ENCODE peak calls at places on chromosomes 5 and 9, in four cellular contexts. B is HepG2, H is mesothelial cell of epicardium, S is astrocyte of the cerebellum. X is an unnamed sample.

GRCh38 chr5:170211575-170212334 is 21.0 kb upstream of the C5orf58 start:
- DNase-seq in B (no peak), H (no peak), S (no peak), X (no peak)

GRCh38 chr5:96933764-96934163 is 2.1 kb upstream of the LNPEP start:
- DNase-seq in B (no peak), H (no peak), S (no peak), X (no peak)

GRCh38 chr5:83745821-83746220 is 25.2 kb upstream of the HAPLN1 start:
- DNase-seq in B (no peak), H (no peak), S (no peak), X (no peak)

GRCh38 chr9:11194249-11194648 is 581.4 kb upstream of the PTPRD start:
- DNase-seq in B (no peak), H (no peak), S (no peak), X (no peak)

GRCh38 chr9:35728041-35728971 is 3.7 kb downstream of the TLN1 start:
- DNase-seq in B (peak), H (peak), S (peak), X (no peak)

GRCh38 chr5:159286420-159287035 is 23.4 kb downstream of the UBLCP1 start:
- DNase-seq in B (peak), H (no peak), S (peak), X (no peak)

GRCh38 chr9:127519301-127520166 is 68.2 kb downstream of the LRSAM1 start:
- DNase-seq in B (no peak), H (peak), S (peak), X (no peak)

GRCh38 chr5:5494489-5495402 is 72.3 kb downstream of the ICE1 start:
- DNase-seq in B (peak), H (peak), S (no peak), X (peak)

DNA sequence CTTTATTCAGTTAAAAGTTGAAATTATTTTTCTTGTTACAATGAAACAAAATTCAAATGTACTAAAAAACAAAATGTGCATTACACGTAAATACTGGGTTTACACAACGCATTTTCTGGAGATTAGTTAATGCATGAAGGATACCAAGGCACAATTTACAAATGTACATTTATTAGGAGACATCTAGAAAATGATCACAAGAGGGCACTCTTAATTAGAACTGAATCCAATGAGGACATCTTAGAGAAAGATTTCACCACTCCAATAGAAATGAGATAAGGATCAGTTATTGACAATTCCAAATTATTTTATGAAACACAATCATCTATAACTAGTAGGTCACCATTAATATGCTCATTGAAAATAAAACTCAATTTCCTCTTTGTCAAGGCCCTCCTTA is 36.6 kb upstream of the CDH12 start:
- DNase-seq in B (no peak), H (no peak), S (no peak), X (no peak)
- TF ChIP-seq CTCF in B (no peak), H (no peak), S (no peak), X (no peak)

DNA sequence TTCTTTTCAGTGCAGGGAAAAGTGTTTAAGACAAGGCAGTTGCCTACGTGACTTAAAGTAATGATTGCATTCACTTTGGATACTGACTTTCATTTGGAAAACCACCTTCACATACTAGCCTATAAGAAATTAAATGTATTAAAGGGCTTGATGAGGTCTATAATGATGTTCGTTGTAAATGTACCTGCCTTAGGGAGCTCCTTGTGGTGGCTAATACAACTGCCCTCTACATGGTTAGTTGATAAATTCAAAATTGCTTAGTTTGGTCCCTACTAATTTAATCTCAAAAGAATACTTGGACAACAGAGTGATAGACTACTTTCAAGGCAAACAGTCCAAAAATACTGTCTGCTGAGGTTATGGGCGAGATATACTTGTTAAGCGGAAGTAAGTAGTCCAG is 3.8 kb downstream of the VLDLR start:
- DNase-seq in B (no peak), H (no peak), S (no peak), X (no peak)
- TF ChIP-seq CTCF in B (no peak), H (peak), S (peak), X (no peak)

DNA sequence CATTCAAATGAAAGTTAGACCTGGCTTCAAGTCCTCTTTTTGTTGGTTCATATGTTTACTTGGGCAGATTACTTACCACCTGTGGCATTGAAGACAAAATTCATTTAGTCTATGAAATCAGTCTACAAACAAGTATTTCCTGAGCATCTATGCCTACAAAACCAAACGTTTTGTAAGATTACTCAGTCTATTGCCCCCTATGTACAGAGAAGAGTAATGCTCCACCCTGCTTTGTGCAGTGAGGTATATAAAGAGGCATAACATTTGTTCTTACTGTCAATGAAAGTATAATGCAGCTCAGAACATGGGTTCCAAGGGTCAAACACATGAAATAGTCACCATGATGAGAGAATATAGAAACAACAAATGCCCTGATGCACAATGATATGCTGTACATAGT is 580.7 kb downstream of the KIF4B start:
- DNase-seq in B (no peak), H (no peak), S (no peak), X (no peak)
- TF ChIP-seq CTCF in B (no peak), H (peak), S (no peak), X (no peak)

GRCh38 chr5:6818594-6819512 is 105.6 kb downstream of the TENT4A start:
- DNase-seq in B (no peak), H (no peak), S (no peak), X (no peak)

GRCh38 chr5:6822068-6822467 is 108.8 kb downstream of the TENT4A start:
- DNase-seq in B (no peak), H (no peak), S (no peak), X (no peak)

GRCh38 chr5:6822556-6823343 is 109.5 kb downstream of the TENT4A start:
- DNase-seq in B (no peak), H (no peak), S (no peak), X (no peak)

GRCh38 chr5:6819521-6819920 is 106.3 kb downstream of the TENT4A start:
- DNase-seq in B (no peak), H (no peak), S (no peak), X (no peak)

DNA sequence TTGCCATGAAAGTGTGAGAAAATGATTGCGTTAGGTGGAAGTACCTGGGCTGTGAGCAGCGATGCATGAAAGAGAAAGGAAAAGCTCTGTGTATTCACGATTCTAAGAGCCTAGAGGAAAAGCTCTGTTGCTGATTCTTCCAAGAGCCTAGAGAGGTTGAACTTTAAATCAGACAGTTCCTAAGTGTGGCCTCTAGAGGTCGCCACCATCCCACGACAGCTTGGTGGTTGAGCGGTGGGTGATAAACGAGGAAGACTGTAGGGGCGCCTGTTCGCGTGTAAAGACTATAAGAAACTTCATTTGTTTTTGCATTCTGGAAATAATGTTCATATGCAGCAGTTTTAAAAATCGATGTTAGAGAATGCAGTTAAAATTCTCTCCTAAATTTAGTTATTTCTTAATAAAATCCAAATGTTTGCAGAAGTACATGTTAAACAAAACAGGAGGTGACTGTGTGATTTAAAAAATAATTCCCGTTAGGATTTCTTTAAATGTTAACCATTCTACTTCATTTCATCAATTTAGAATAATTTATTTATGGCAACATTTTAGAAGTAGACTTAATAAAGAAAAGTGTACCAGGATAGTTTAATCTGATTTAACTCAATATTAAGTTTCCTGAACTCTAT is 107.7 kb downstream of the TENT4A start:
- DNase-seq in B (peak), H (no peak), S (no peak), X (no peak)
- TF ChIP-seq CTCF in B (peak), H (peak), S (peak), X (no peak)

GRCh38 chr5:141241496-141241895 is 3.7 kb upstream of the PCDHB15 start:
- DNase-seq in B (no peak), H (no peak), S (no peak), X (no peak)
- TF ChIP-seq CTCF in B (no peak), H (no peak), S (no peak), X (no peak)